ENCODE peak calls at places on chromosome 15, in seven cellular contexts. B, R, A, M, Z, D and O are unnamed samples.

GRCh38 chr15:25501828-25502446 is 63.1 kb upstream of the UBE3A start:
- DNase-seq in B (peak), M (peak), D (no peak), Z (no peak), R (peak), A (peak), O (no peak)

GRCh38 chr15:68558318-68559305 is 20.2 kb upstream of the CORO2B start:
- DNase-seq in R (no peak), A (no peak), Z (peak), M (no peak), D (no peak), B (no peak), O (no peak)

GRCh38 chr15:77019476-77020331 is 24.8 kb downstream of the PSTPIP1 start:
- DNase-seq in R (no peak), M (no peak), D (no peak), A (no peak), Z (no peak), B (peak), O (no peak)

GRCh38 chr15:83653288-83653638 is 660 bp upstream of the ADAMTSL3 start:
- DNase-seq in Z (peak), R (no peak), A (no peak), M (no peak), D (no peak), B (no peak), O (no peak)

GRCh38 chr15:33612721-33613304 is 302.0 kb downstream of the RYR3 start:
- DNase-seq in A (no peak), Z (no peak), R (no peak), D (no peak), M (no peak), B (no peak), O (no peak)

GRCh38 chr15:29921130-29921601 is 98.9 kb upstream of the TJP1 start:
- DNase-seq in A (peak), B (no peak), R (peak), Z (no peak), M (peak), D (no peak), O (no peak)

GRCh38 chr15:68987120-68987519 is 27.4 kb upstream of the NOX5 start:
- DNase-seq in D (no peak), Z (no peak), B (no peak), R (no peak), A (no peak), M (no peak), O (no peak)

GRCh38 chr15:90585863-90586262 is 56.1 kb downstream of the CRTC3 start:
- DNase-seq in A (no peak), M (no peak), R (peak), Z (no peak), B (peak), D (no peak), O (no peak)

GRCh38 chr15:49731187-49731828 is 110.5 kb downstream of the DTWD1 start:
- DNase-seq in M (no peak), A (no peak), Z (no peak), D (no peak), R (no peak), B (no peak), O (no peak)

GRCh38 chr15:79610021-79610420 is 177.9 kb downstream of the MINAR1 start:
- DNase-seq in R (no peak), A (no peak), Z (no peak), M (no peak), B (no peak), D (no peak), O (no peak)

GRCh38 chr15:79948095-79948695 is 22.8 kb downstream of the BCL2A1 start:
- DNase-seq in D (no peak), R (peak), A (no peak), B (no peak), M (no peak), Z (no peak), O (peak)

GRCh38 chr15:66827039-66827697 is 125.1 kb downstream of the SMAD6 start:
- DNase-seq in D (no peak), R (no peak), A (no peak), M (no peak), Z (no peak), B (no peak), O (no peak)

GRCh38 chr15:66825139-66825538 is 123.1 kb downstream of the SMAD6 start:
- DNase-seq in A (no peak), B (no peak), Z (no peak), M (no peak), R (no peak), D (no peak), O (no peak)

GRCh38 chr15:66827698-66828055 is 125.6 kb downstream of the SMAD6 start:
- DNase-seq in A (no peak), R (no peak), Z (no peak), M (no peak), D (no peak), B (no peak), O (no peak)

GRCh38 chr15:66825731-66826130 is 123.7 kb downstream of the SMAD6 start:
- DNase-seq in B (no peak), D (no peak), A (no peak), Z (no peak), R (no peak), M (no peak), O (no peak)

GRCh38 chr15:66826504-66826903 is 124.5 kb downstream of the SMAD6 start:
- DNase-seq in A (no peak), Z (no peak), M (no peak), B (no peak), R (no peak), D (no peak), O (no peak)
- TF ChIP-seq CEBPB in A (no peak), Z (no peak), M (no peak), B (no peak), R (no peak), D (no peak), O (no peak)

DNA sequence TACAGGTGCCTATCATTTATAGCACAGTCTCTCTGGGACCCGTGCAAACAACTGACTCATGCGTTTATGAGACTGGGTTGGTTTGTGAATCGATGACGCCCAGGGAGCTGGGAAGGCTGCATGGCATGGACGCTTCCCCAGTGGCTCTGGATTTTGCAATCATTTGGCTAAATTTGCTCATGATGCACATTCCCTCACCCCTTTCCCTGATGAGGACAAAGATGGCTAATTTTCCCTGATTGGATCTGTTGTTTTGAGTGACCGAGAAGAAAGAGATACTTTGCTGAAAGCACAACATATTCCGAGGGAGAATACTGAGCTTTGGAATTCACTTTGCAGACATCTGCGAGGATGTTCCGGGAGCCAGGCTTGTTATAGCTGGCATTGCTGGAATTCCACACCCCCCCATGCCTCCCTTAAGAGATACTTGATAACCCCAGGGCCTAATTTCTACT is 51.1 kb downstream of the CGNL1 start:
- DNase-seq in Z (no peak), M (peak), B (no peak), D (no peak), A (no peak), R (peak), O (no peak)
- TF ChIP-seq CEBPB in Z (no peak), M (peak), B (peak), D (no peak), A (no peak), R (peak), O (no peak)

DNA sequence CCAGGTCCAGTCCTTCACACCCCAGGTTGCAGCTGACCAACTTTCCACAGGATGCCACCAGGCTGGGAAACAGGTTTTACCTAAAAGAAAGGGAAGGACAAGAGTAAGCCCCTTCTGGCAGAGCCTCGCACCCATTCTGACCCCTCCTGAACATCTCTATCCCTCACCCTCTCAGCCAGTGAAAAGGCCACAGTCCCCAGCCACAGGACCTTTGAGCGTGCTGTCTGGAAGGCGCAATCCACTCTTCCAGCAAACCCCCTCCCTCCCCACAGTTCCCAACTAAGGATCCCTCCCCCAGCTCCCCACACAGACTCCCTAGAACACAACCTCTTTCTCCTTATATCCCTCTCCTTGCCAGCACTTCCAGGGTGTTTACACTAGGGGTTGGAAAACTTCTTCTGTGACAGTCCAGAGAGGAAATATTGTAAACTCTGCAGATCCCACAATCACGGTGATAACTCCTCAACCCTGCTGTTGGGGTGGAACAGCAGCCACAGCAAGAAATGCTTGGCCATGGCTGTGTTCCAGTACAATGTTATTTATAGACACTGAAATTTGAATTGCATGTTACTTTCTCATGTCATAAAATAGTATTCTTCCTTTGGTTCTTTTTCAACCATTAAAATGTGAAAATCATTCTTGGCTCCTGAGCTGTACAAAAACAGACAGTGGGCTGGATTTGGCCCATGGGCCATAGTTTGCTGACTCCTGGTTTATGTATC is 36.0 kb downstream of the FAM174B start:
- DNase-seq in D (no peak), B (peak), M (no peak), Z (no peak), A (no peak), R (no peak), O (no peak)
- TF ChIP-seq CEBPB in D (no peak), B (no peak), M (no peak), Z (no peak), A (no peak), R (no peak), O (no peak)

GRCh38 chr15:56471440-56472069 is 6.6 kb upstream of the MNS1 start:
- DNase-seq in D (no peak), M (no peak), B (no peak), A (no peak), R (no peak), Z (no peak), O (no peak)

GRCh38 chr15:56467626-56468025 is 2.7 kb upstream of the MNS1 start:
- DNase-seq in M (no peak), B (no peak), Z (no peak), D (no peak), A (no peak), R (no peak), O (no peak)

GRCh38 chr15:56464893-56465520 is at the start of gene MNS1:
- DNase-seq in B (peak), R (peak), Z (no peak), M (peak), D (peak), A (peak), O (peak)

GRCh38 chr15:56469484-56469883 is 4.5 kb upstream of the MNS1 start:
- DNase-seq in B (no peak), R (no peak), A (no peak), D (no peak), M (peak), Z (no peak), O (no peak)

GRCh38 chr15:56468271-56468912 is 3.5 kb upstream of the MNS1 start:
- DNase-seq in A (no peak), R (no peak), D (peak), B (peak), Z (no peak), M (no peak), O (peak)
- TF ChIP-seq CEBPB in A (no peak), R (no peak), D (no peak), B (no peak), Z (no peak), M (no peak), O (no peak)

DNA sequence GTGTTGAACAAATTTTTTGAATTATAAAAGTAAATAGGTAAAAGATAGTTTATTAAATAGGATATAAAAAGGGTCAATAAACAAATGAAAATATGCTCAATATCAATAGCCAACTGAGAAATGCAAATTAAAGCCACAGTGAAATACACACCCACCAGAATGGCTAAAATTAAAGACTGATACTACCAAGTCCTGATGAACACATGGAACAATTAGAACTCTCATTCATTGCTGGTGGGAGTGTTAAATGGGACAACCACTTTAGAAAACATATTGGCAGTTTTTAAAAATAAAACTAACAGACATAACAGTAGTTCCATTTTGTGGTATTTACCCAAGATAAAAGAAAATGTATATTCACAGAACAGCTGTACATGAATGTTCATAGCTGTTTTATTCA is 41.2 kb downstream of the CCDC32 start:
- DNase-seq in Z (no peak), M (no peak), B (no peak), R (no peak), A (no peak), D (no peak), O (no peak)
- TF ChIP-seq CEBPB in Z (no peak), M (no peak), B (no peak), R (no peak), A (no peak), D (no peak), O (no peak)

GRCh38 chr15:70491641-70492040 is 271.7 kb downstream of the UACA start:
- DNase-seq in B (no peak), M (no peak), D (no peak), A (no peak), Z (no peak), R (no peak), O (no peak)

GRCh38 chr15:70491183-70491621 is 272.2 kb downstream of the UACA start:
- DNase-seq in D (no peak), B (peak), A (no peak), M (no peak), R (no peak), Z (no peak), O (no peak)

GRCh38 chr15:70493376-70493775 is 270.0 kb downstream of the UACA start:
- DNase-seq in Z (no peak), A (no peak), D (no peak), B (no peak), M (no peak), R (no peak), O (no peak)

GRCh38 chr15:70493787-70494514 is 269.4 kb downstream of the UACA start:
- DNase-seq in B (peak), Z (no peak), M (peak), A (no peak), R (peak), D (no peak), O (no peak)

DNA sequence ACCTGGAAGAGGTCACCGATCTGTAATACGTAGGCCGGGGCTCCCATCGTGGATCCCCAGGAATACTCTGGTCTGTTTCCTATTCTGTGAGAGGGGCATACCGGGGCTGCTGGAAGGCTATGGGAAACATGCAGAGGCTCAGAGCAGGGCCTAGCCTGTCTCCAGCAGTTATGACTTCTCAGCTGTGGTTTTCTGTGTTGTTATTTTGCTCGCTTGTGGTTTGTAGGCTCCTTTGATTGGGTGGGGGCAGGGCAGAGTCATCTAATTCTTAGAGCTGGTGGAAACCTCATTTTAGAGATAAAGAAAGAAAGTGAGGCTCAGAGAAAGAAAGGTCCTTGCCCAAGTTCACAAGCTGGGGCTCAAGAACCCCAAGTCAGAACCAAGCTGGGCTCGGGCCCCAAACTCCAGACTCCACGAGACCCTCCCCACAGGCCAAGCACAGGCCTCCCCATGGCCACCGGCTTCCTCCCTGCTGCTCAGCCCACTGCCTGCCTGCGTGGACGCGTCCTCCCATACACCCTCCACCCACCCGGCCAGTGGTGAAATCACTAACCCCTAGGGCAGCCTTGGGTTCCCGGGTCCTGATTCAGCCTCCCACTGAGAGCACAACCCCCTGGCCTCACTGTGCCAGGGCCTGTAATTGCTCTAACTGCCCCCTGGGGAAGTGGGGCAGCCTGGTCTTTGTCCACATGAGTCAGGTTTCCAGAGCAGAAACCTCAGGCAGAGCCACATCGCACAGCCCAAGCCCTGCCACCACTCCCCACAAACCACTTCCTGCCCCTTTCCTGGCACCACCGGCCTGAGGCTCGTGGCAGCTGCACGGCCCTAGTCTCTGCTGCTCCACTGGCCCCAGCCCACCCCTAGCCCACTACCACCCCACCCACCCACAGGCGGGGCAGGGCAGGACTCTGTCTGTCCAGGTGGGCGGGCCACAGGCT is 270.8 kb downstream of the UACA start:
- DNase-seq in B (peak), D (no peak), A (no peak), Z (no peak), M (no peak), R (peak), O (no peak)
- TF ChIP-seq CEBPB in B (peak), D (no peak), A (no peak), Z (no peak), M (no peak), R (no peak), O (no peak)